ENCODE peak calls at places on chromosome 2, in seven cellular contexts. S, I, M, R, L, J and B are unnamed samples.

GRCh38 chr2:143341478-143341877 is 212.3 kb downstream of the ARHGAP15 start:
- DNase-seq in R (no peak), J (no peak), M (no peak), I (no peak), L (no peak), S (no peak), B (no peak)

GRCh38 chr2:46554381-46554780 is 75.0 kb downstream of the TMEM247 start:
- DNase-seq in M (no peak), I (no peak), L (no peak), S (no peak), R (peak), J (peak), B (no peak)

GRCh38 chr2:228771306-228771705 is 499.8 kb downstream of the PID1 start:
- DNase-seq in L (no peak), I (peak), M (no peak), R (peak), J (no peak), S (peak), B (no peak)

GRCh38 chr2:233031556-233032500 is 644 bp upstream of the NEU2 start:
- DNase-seq in L (no peak), M (no peak), I (no peak), S (peak), J (no peak), R (no peak), B (no peak)

GRCh38 chr2:31401580-31401979 is 13.0 kb downstream of the XDH start:
- DNase-seq in M (peak), I (peak), S (no peak), R (peak), L (no peak), J (no peak), B (peak)

GRCh38 chr2:88144914-88145497 is 17.1 kb upstream of the FABP1 start:
- DNase-seq in R (no peak), M (no peak), L (no peak), S (no peak), I (no peak), J (no peak), B (no peak)

GRCh38 chr2:107622741-107623310 is 203.9 kb upstream of the RGPD4 start:
- DNase-seq in M (no peak), S (no peak), L (no peak), I (no peak), R (no peak), J (peak), B (no peak)

GRCh38 chr2:173232956-173233744 is 121.5 kb upstream of the CDCA7 start:
- DNase-seq in S (no peak), L (no peak), J (no peak), R (no peak), M (peak), I (peak), B (no peak)

GRCh38 chr2:207200136-207200535 is 34.4 kb upstream of the KLF7 start:
- DNase-seq in J (no peak), L (no peak), M (no peak), I (no peak), R (no peak), S (no peak), B (no peak)

GRCh38 chr2:1665761-1666505 is 78.4 kb downstream of the PXDN start:
- DNase-seq in I (no peak), M (no peak), S (peak), L (no peak), R (no peak), J (no peak), B (no peak)

GRCh38 chr2:207867905-207868304 is 98.2 kb upstream of the FZD5 start:
- DNase-seq in R (no peak), M (no peak), J (no peak), L (no peak), I (no peak), S (no peak), B (no peak)

GRCh38 chr2:127479866-127480743 is 46.2 kb downstream of the IWS1 start:
- DNase-seq in S (no peak), J (peak), L (no peak), M (no peak), R (no peak), I (no peak), B (no peak)

GRCh38 chr2:27496357-27497287 is at the start of gene GCKR:
- DNase-seq in R (no peak), M (peak), I (peak), J (no peak), S (no peak), L (no peak), B (no peak)

GRCh38 chr2:191114403-191114886 is 36.3 kb downstream of the STAT4 start:
- DNase-seq in M (peak), I (peak), J (no peak), R (peak), S (no peak), L (peak), B (no peak)

GRCh38 chr2:15271941-15272340 is 289.2 kb downstream of the NBAS start:
- DNase-seq in L (no peak), I (no peak), M (no peak), R (peak), S (no peak), J (no peak), B (no peak)

GRCh38 chr2:233901367-233901766 is 15.8 kb upstream of the TRPM8 start:
- DNase-seq in R (no peak), I (no peak), J (no peak), S (no peak), L (no peak), M (no peak), B (no peak)

GRCh38 chr2:99697811-99698568 is 208.2 kb upstream of the REV1 start:
- DNase-seq in M (peak), I (peak), S (no peak), J (no peak), R (peak), L (no peak), B (peak)

GRCh38 chr2:226973821-226974220 is 138.0 kb downstream of the RHBDD1 start:
- DNase-seq in L (no peak), S (no peak), J (no peak), M (no peak), R (no peak), I (no peak), B (no peak)

GRCh38 chr2:40401896-40402295 is 50.0 kb downstream of the SLC8A1 start:
- DNase-seq in R (peak), S (no peak), J (no peak), M (peak), I (peak), L (no peak), B (peak)
- H3K4me3 ChIP-seq in R (no peak), S (no peak), J (no peak), M (no peak), I (no peak), L (no peak), B (no peak)

GRCh38 chr2:174660984-174661675 is 63.5 kb upstream of the WIPF1 start:
- DNase-seq in S (no peak), I (no peak), R (no peak), L (no peak), M (no peak), J (no peak), B (no peak)

GRCh38 chr2:174654429-174654941 is 56.9 kb upstream of the WIPF1 start:
- DNase-seq in R (no peak), S (no peak), L (no peak), J (no peak), I (no peak), M (peak), B (no peak)

GRCh38 chr2:174656035-174656434 is 58.4 kb upstream of the WIPF1 start:
- DNase-seq in J (no peak), M (no peak), S (no peak), L (no peak), R (no peak), I (no peak), B (no peak)

GRCh38 chr2:174659069-174659900 is 61.7 kb upstream of the WIPF1 start:
- DNase-seq in S (no peak), R (no peak), M (no peak), L (no peak), J (no peak), I (no peak), B (no peak)

DNA sequence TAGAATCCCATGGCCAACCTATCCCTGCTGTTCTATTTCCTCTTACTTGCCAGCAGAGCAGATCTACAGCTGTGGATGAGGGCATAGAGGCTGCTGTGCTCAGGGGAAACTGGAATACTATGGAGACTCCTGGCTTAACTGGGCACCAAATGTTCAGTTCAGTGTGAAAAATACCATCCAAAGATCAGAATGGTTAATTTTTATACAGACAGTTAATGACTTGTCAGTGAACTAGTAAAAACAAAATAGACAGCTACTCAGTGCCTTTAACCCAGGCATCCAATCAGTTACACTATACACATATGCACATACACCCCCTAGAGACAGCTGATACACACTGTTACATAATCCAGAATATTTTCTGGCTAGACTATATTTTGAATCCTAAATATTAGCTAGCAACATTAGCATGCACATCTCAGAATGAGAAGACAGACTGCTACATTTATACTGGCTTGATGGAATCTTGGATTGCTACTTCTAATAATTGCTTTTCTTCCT is 59.1 kb upstream of the WIPF1 start:
- DNase-seq in M (no peak), J (no peak), R (no peak), S (no peak), I (no peak), L (no peak), B (no peak)
- TF ChIP-seq CTCF in M (no peak), J (no peak), R (no peak), S (no peak), I (no peak), L (no peak), B (no peak)

GRCh38 chr2:85582467-85582866 is 1.8 kb upstream of the VAMP5 start:
- DNase-seq in R (no peak), M (no peak), L (no peak), J (no peak), S (no peak), I (no peak), B (no peak)

GRCh38 chr2:85583667-85584353 is 421 bp upstream of the VAMP5 start:
- DNase-seq in I (peak), L (peak), J (no peak), M (no peak), R (peak), S (no peak), B (no peak)

GRCh38 chr2:85585781-85586105 is 1.5 kb downstream of the VAMP5 start:
- DNase-seq in S (no peak), I (peak), L (no peak), J (no peak), M (peak), R (peak), B (no peak)

GRCh38 chr2:85584354-85584856 is at the start of gene VAMP5:
- DNase-seq in J (no peak), M (no peak), I (peak), S (no peak), R (peak), L (no peak), B (no peak)

GRCh38 chr2:85584857-85585780 is 888 bp downstream of the VAMP5 start:
- DNase-seq in R (peak), S (no peak), J (no peak), M (peak), I (peak), L (no peak), B (no peak)
- H3K4me3 ChIP-seq in R (peak), S (peak), J (no peak), M (peak), I (peak), L (peak), B (peak)

GRCh38 chr2:175004980-175005832 is at the start of gene CHN1:
- DNase-seq in J (peak), L (peak), S (peak), M (peak), R (peak), I (peak), B (peak)
- TF ChIP-seq CTCF in J (peak), L (peak), S (no peak), M (no peak), R (no peak), I (no peak), B (no peak)

DNA sequence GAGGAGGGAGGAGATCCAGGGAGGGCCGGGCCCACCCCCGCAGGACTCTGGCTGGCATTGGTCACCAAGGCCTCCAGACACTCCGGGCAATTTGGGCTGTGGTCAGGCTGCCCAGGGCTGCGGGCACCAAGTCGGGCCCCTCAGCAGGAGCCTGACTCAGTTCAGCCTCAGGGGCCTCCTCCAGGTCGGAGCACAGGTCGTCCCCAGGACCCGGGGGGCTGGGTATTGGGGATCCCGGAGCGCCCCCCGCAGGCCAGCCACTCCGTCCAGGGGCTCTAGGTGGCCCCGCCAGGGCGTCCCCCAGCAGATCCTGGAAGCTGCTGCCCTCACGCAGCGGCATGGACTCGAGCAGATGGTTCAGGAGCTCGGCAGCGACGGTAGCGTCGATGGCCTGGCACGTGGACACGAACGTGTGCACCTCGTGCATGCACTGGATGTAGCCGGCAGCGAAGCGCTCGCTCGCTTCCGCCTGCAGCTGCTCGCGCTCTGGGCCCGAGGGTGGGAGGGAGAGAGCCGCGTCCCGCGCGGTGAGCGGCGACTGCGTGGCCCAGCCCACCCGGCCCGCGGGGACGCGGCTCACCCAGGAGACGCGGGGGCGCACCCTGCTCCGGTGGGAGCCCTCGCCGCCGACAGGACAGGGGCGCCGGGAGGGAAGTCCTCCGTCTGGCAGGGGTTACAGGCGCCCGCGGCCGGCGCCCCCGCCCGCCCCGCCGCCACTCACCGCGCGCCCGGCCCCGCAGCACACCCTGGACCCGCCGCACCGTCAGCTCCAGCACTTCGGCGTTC is 879 bp downstream of the HES6 start:
- DNase-seq in S (peak), J (no peak), R (no peak), L (peak), I (peak), M (no peak), B (no peak)
- H3K4me3 ChIP-seq in S (peak), J (peak), R (peak), L (peak), I (no peak), M (no peak), B (no peak)

GRCh38 chr2:21415234-21415633 is 291.5 kb downstream of the TDRD15 start:
- DNase-seq in R (no peak), L (no peak), J (peak), I (no peak), M (no peak), S (no peak), B (no peak)
- TF ChIP-seq CTCF in R (no peak), L (no peak), J (no peak), I (no peak), M (no peak), S (no peak), B (no peak)